ENCODE peak calls at places on chromosomes 13 and 19, in nine cellular contexts. One of them, this sample, is unnamed.

GRCh38 chr19:39813264-39813998 is 20.5 kb downstream of the DYRK1B start:
- DNase-seq in ascending aorta: no peak
- DNase-seq in DMS79 treated with DMSO at 0.1 percent for 48 hours: no peak
- DNase-seq in stimulated activated CD8-positive, alpha-beta memory T cell treated with anti-CD3 and anti-CD28 coated beads, Interleukin-2, amount 100 ng/mL, for 48 hours: no peak
- DNase-seq in amygdala: no peak
- DNase-seq in RPMI8226: no peak
- DNase-seq in NCI-H1930: no peak
- DNase-seq in Peyer's patch: no peak
- DNase-seq in iPS DF 19.7: no peak
- DNase-seq in this sample: no peak

GRCh38 chr19:47005164-47005641 is 14.4 kb upstream of the NPAS1 start:
- DNase-seq in ascending aorta: no peak
- DNase-seq in DMS79 treated with DMSO at 0.1 percent for 48 hours: peak
- DNase-seq in stimulated activated CD8-positive, alpha-beta memory T cell treated with anti-CD3 and anti-CD28 coated beads, Interleukin-2, amount 100 ng/mL, for 48 hours: no peak
- DNase-seq in amygdala: no peak
- DNase-seq in RPMI8226: no peak
- DNase-seq in NCI-H1930: no peak
- DNase-seq in Peyer's patch: no peak
- DNase-seq in iPS DF 19.7: no peak
- DNase-seq in this sample: no peak

GRCh38 chr19:15701757-15702589 is 25.9 kb upstream of the OR10H2 start:
- DNase-seq in ascending aorta: no peak
- DNase-seq in DMS79 treated with DMSO at 0.1 percent for 48 hours: peak
- DNase-seq in stimulated activated CD8-positive, alpha-beta memory T cell treated with anti-CD3 and anti-CD28 coated beads, Interleukin-2, amount 100 ng/mL, for 48 hours: no peak
- DNase-seq in amygdala: no peak
- DNase-seq in RPMI8226: peak
- DNase-seq in NCI-H1930: no peak
- DNase-seq in Peyer's patch: no peak
- DNase-seq in iPS DF 19.7: no peak
- DNase-seq in this sample: no peak

GRCh38 chr13:40503966-40504591 is 162.4 kb downstream of the FOXO1 start:
- DNase-seq in ascending aorta: no peak
- DNase-seq in DMS79 treated with DMSO at 0.1 percent for 48 hours: no peak
- DNase-seq in stimulated activated CD8-positive, alpha-beta memory T cell treated with anti-CD3 and anti-CD28 coated beads, Interleukin-2, amount 100 ng/mL, for 48 hours: no peak
- DNase-seq in amygdala: no peak
- DNase-seq in RPMI8226: no peak
- DNase-seq in NCI-H1930: no peak
- DNase-seq in Peyer's patch: no peak
- DNase-seq in iPS DF 19.7: no peak
- DNase-seq in this sample: no peak

GRCh38 chr13:44815507-44816074 is 173.7 kb downstream of the NUFIP1 start:
- DNase-seq in ascending aorta: no peak
- DNase-seq in DMS79 treated with DMSO at 0.1 percent for 48 hours: no peak
- DNase-seq in stimulated activated CD8-positive, alpha-beta memory T cell treated with anti-CD3 and anti-CD28 coated beads, Interleukin-2, amount 100 ng/mL, for 48 hours: peak
- DNase-seq in amygdala: peak
- DNase-seq in RPMI8226: no peak
- DNase-seq in NCI-H1930: no peak
- DNase-seq in Peyer's patch: no peak
- DNase-seq in iPS DF 19.7: no peak
- DNase-seq in this sample: peak

GRCh38 chr19:40585241-40585640 is 8.6 kb downstream of the SHKBP1 start:
- DNase-seq in ascending aorta: no peak
- DNase-seq in DMS79 treated with DMSO at 0.1 percent for 48 hours: no peak
- DNase-seq in stimulated activated CD8-positive, alpha-beta memory T cell treated with anti-CD3 and anti-CD28 coated beads, Interleukin-2, amount 100 ng/mL, for 48 hours: no peak
- DNase-seq in amygdala: no peak
- DNase-seq in RPMI8226: no peak
- DNase-seq in NCI-H1930: no peak
- DNase-seq in Peyer's patch: no peak
- DNase-seq in iPS DF 19.7: no peak
- DNase-seq in this sample: no peak

GRCh38 chr13:114022876-114023275 is 49.0 kb upstream of the C13orf46 start:
- DNase-seq in ascending aorta: no peak
- DNase-seq in DMS79 treated with DMSO at 0.1 percent for 48 hours: no peak
- DNase-seq in stimulated activated CD8-positive, alpha-beta memory T cell treated with anti-CD3 and anti-CD28 coated beads, Interleukin-2, amount 100 ng/mL, for 48 hours: no peak
- DNase-seq in amygdala: no peak
- DNase-seq in RPMI8226: no peak
- DNase-seq in NCI-H1930: no peak
- DNase-seq in Peyer's patch: no peak
- DNase-seq in iPS DF 19.7: no peak
- DNase-seq in this sample: no peak

GRCh38 chr13:47126432-47126831 is 229.6 kb upstream of the HTR2A start:
- DNase-seq in ascending aorta: no peak
- DNase-seq in DMS79 treated with DMSO at 0.1 percent for 48 hours: no peak
- DNase-seq in stimulated activated CD8-positive, alpha-beta memory T cell treated with anti-CD3 and anti-CD28 coated beads, Interleukin-2, amount 100 ng/mL, for 48 hours: no peak
- DNase-seq in amygdala: no peak
- DNase-seq in RPMI8226: no peak
- DNase-seq in NCI-H1930: no peak
- DNase-seq in Peyer's patch: no peak
- DNase-seq in iPS DF 19.7: no peak
- DNase-seq in this sample: no peak

GRCh38 chr19:38035515-38036495 is 128.8 kb downstream of the SIPA1L3 start:
- DNase-seq in ascending aorta: no peak
- DNase-seq in DMS79 treated with DMSO at 0.1 percent for 48 hours: no peak
- DNase-seq in stimulated activated CD8-positive, alpha-beta memory T cell treated with anti-CD3 and anti-CD28 coated beads, Interleukin-2, amount 100 ng/mL, for 48 hours: no peak
- DNase-seq in amygdala: no peak
- DNase-seq in RPMI8226: no peak
- DNase-seq in NCI-H1930: no peak
- DNase-seq in Peyer's patch: no peak
- DNase-seq in iPS DF 19.7: no peak
- DNase-seq in this sample: no peak

GRCh38 chr13:75364131-75364713 is 117.7 kb downstream of the TBC1D4 start:
- DNase-seq in ascending aorta: no peak
- DNase-seq in DMS79 treated with DMSO at 0.1 percent for 48 hours: no peak
- DNase-seq in stimulated activated CD8-positive, alpha-beta memory T cell treated with anti-CD3 and anti-CD28 coated beads, Interleukin-2, amount 100 ng/mL, for 48 hours: no peak
- DNase-seq in amygdala: no peak
- DNase-seq in RPMI8226: no peak
- DNase-seq in NCI-H1930: no peak
- DNase-seq in Peyer's patch: no peak
- DNase-seq in iPS DF 19.7: no peak
- DNase-seq in this sample: no peak

GRCh38 chr13:95349267-95349666 is 48.0 kb upstream of the ABCC4 start:
- DNase-seq in ascending aorta: no peak
- DNase-seq in DMS79 treated with DMSO at 0.1 percent for 48 hours: no peak
- DNase-seq in stimulated activated CD8-positive, alpha-beta memory T cell treated with anti-CD3 and anti-CD28 coated beads, Interleukin-2, amount 100 ng/mL, for 48 hours: no peak
- DNase-seq in amygdala: no peak
- DNase-seq in RPMI8226: no peak
- DNase-seq in NCI-H1930: no peak
- DNase-seq in Peyer's patch: no peak
- DNase-seq in iPS DF 19.7: no peak
- DNase-seq in this sample: no peak

GRCh38 chr19:7999376-7999775 is 6.1 kb downstream of the ELAVL1 start:
- DNase-seq in ascending aorta: no peak
- DNase-seq in DMS79 treated with DMSO at 0.1 percent for 48 hours: no peak
- DNase-seq in stimulated activated CD8-positive, alpha-beta memory T cell treated with anti-CD3 and anti-CD28 coated beads, Interleukin-2, amount 100 ng/mL, for 48 hours: no peak
- DNase-seq in amygdala: no peak
- DNase-seq in RPMI8226: no peak
- DNase-seq in NCI-H1930: no peak
- DNase-seq in Peyer's patch: no peak
- DNase-seq in iPS DF 19.7: no peak
- DNase-seq in this sample: no peak

GRCh38 chr19:29612801-29613595 is 6.9 kb downstream of the POP4 start:
- DNase-seq in ascending aorta: no peak
- DNase-seq in DMS79 treated with DMSO at 0.1 percent for 48 hours: no peak
- DNase-seq in stimulated activated CD8-positive, alpha-beta memory T cell treated with anti-CD3 and anti-CD28 coated beads, Interleukin-2, amount 100 ng/mL, for 48 hours: no peak
- DNase-seq in amygdala: no peak
- DNase-seq in RPMI8226: no peak
- DNase-seq in NCI-H1930: no peak
- DNase-seq in Peyer's patch: no peak
- DNase-seq in iPS DF 19.7: no peak
- DNase-seq in this sample: no peak

GRCh38 chr13:98445340-98446233 is 131.3 kb downstream of the STK24 start:
- DNase-seq in ascending aorta: no peak
- DNase-seq in DMS79 treated with DMSO at 0.1 percent for 48 hours: peak
- DNase-seq in stimulated activated CD8-positive, alpha-beta memory T cell treated with anti-CD3 and anti-CD28 coated beads, Interleukin-2, amount 100 ng/mL, for 48 hours: peak
- DNase-seq in amygdala: peak
- DNase-seq in RPMI8226: peak
- DNase-seq in NCI-H1930: peak
- DNase-seq in Peyer's patch: peak
- DNase-seq in iPS DF 19.7: peak
- DNase-seq in this sample: peak

GRCh38 chr13:113895436-113895835 is 31.6 kb upstream of the GAS6 start:
- DNase-seq in ascending aorta: no peak
- DNase-seq in DMS79 treated with DMSO at 0.1 percent for 48 hours: no peak
- DNase-seq in stimulated activated CD8-positive, alpha-beta memory T cell treated with anti-CD3 and anti-CD28 coated beads, Interleukin-2, amount 100 ng/mL, for 48 hours: no peak
- DNase-seq in amygdala: no peak
- DNase-seq in RPMI8226: no peak
- DNase-seq in NCI-H1930: no peak
- DNase-seq in Peyer's patch: no peak
- DNase-seq in iPS DF 19.7: no peak
- DNase-seq in this sample: no peak

GRCh38 chr19:5045015-5045414 is 76.1 kb downstream of the KDM4B start:
- DNase-seq in ascending aorta: no peak
- DNase-seq in DMS79 treated with DMSO at 0.1 percent for 48 hours: no peak
- DNase-seq in stimulated activated CD8-positive, alpha-beta memory T cell treated with anti-CD3 and anti-CD28 coated beads, Interleukin-2, amount 100 ng/mL, for 48 hours: no peak
- DNase-seq in amygdala: no peak
- DNase-seq in RPMI8226: no peak
- DNase-seq in NCI-H1930: no peak
- DNase-seq in Peyer's patch: no peak
- DNase-seq in iPS DF 19.7: no peak
- DNase-seq in this sample: no peak

GRCh38 chr19:29662604-29663404 is 2.5 kb upstream of the PLEKHF1 start:
- DNase-seq in ascending aorta: peak
- DNase-seq in DMS79 treated with DMSO at 0.1 percent for 48 hours: peak
- DNase-seq in stimulated activated CD8-positive, alpha-beta memory T cell treated with anti-CD3 and anti-CD28 coated beads, Interleukin-2, amount 100 ng/mL, for 48 hours: no peak
- DNase-seq in amygdala: peak
- DNase-seq in RPMI8226: no peak
- DNase-seq in NCI-H1930: no peak
- DNase-seq in Peyer's patch: no peak
- DNase-seq in iPS DF 19.7: no peak
- DNase-seq in this sample: peak

GRCh38 chr19:34733826-34734600 is at the start of gene ZNF181:
- DNase-seq in ascending aorta: peak
- DNase-seq in DMS79 treated with DMSO at 0.1 percent for 48 hours: peak
- DNase-seq in stimulated activated CD8-positive, alpha-beta memory T cell treated with anti-CD3 and anti-CD28 coated beads, Interleukin-2, amount 100 ng/mL, for 48 hours: peak
- DNase-seq in amygdala: peak
- DNase-seq in RPMI8226: peak
- DNase-seq in NCI-H1930: peak
- DNase-seq in Peyer's patch: peak
- DNase-seq in iPS DF 19.7: peak
- DNase-seq in this sample: peak

GRCh38 chr13:99495478-99496321 is 5.6 kb upstream of the TM9SF2 start:
- DNase-seq in ascending aorta: no peak
- DNase-seq in DMS79 treated with DMSO at 0.1 percent for 48 hours: no peak
- DNase-seq in stimulated activated CD8-positive, alpha-beta memory T cell treated with anti-CD3 and anti-CD28 coated beads, Interleukin-2, amount 100 ng/mL, for 48 hours: no peak
- DNase-seq in amygdala: no peak
- DNase-seq in RPMI8226: peak
- DNase-seq in NCI-H1930: no peak
- DNase-seq in Peyer's patch: no peak
- DNase-seq in iPS DF 19.7: no peak
- DNase-seq in this sample: no peak

GRCh38 chr19:52962394-52963228 is at the start of gene ZNF816:
- DNase-seq in ascending aorta: peak
- DNase-seq in DMS79 treated with DMSO at 0.1 percent for 48 hours: peak
- DNase-seq in stimulated activated CD8-positive, alpha-beta memory T cell treated with anti-CD3 and anti-CD28 coated beads, Interleukin-2, amount 100 ng/mL, for 48 hours: peak
- DNase-seq in amygdala: peak
- DNase-seq in RPMI8226: peak
- DNase-seq in NCI-H1930: peak
- DNase-seq in Peyer's patch: peak
- DNase-seq in iPS DF 19.7: peak
- DNase-seq in this sample: peak

GRCh38 chr19:1407662-1408299 is 395 bp downstream of the DAZAP1 start:
- DNase-seq in ascending aorta: no peak
- DNase-seq in DMS79 treated with DMSO at 0.1 percent for 48 hours: no peak
- DNase-seq in stimulated activated CD8-positive, alpha-beta memory T cell treated with anti-CD3 and anti-CD28 coated beads, Interleukin-2, amount 100 ng/mL, for 48 hours: peak
- DNase-seq in amygdala: no peak
- DNase-seq in RPMI8226: no peak
- DNase-seq in NCI-H1930: no peak
- DNase-seq in Peyer's patch: peak
- DNase-seq in iPS DF 19.7: no peak
- DNase-seq in this sample: peak

GRCh38 chr19:2308114-2308556 is at the start of gene LINGO3:
- DNase-seq in ascending aorta: no peak
- DNase-seq in DMS79 treated with DMSO at 0.1 percent for 48 hours: no peak
- DNase-seq in stimulated activated CD8-positive, alpha-beta memory T cell treated with anti-CD3 and anti-CD28 coated beads, Interleukin-2, amount 100 ng/mL, for 48 hours: no peak
- DNase-seq in amygdala: no peak
- DNase-seq in RPMI8226: peak
- DNase-seq in NCI-H1930: peak
- DNase-seq in Peyer's patch: no peak
- DNase-seq in iPS DF 19.7: no peak
- DNase-seq in this sample: no peak

GRCh38 chr19:927044-927706 is 1.3 kb downstream of the ARID3A start:
- DNase-seq in ascending aorta: no peak
- DNase-seq in DMS79 treated with DMSO at 0.1 percent for 48 hours: no peak
- DNase-seq in stimulated activated CD8-positive, alpha-beta memory T cell treated with anti-CD3 and anti-CD28 coated beads, Interleukin-2, amount 100 ng/mL, for 48 hours: no peak
- DNase-seq in amygdala: no peak
- DNase-seq in RPMI8226: no peak
- DNase-seq in NCI-H1930: no peak
- DNase-seq in Peyer's patch: peak
- DNase-seq in iPS DF 19.7: no peak
- DNase-seq in this sample: no peak

GRCh38 chr13:50365683-50366391 is 350.6 kb downstream of the KCNRG start:
- DNase-seq in ascending aorta: no peak
- DNase-seq in DMS79 treated with DMSO at 0.1 percent for 48 hours: peak
- DNase-seq in stimulated activated CD8-positive, alpha-beta memory T cell treated with anti-CD3 and anti-CD28 coated beads, Interleukin-2, amount 100 ng/mL, for 48 hours: peak
- DNase-seq in amygdala: no peak
- DNase-seq in RPMI8226: peak
- DNase-seq in NCI-H1930: peak
- DNase-seq in Peyer's patch: peak
- DNase-seq in iPS DF 19.7: no peak
- DNase-seq in this sample: peak

GRCh38 chr19:46659151-46660007 is 1.6 kb downstream of the DACT3 start:
- DNase-seq in ascending aorta: peak
- DNase-seq in DMS79 treated with DMSO at 0.1 percent for 48 hours: no peak
- DNase-seq in stimulated activated CD8-positive, alpha-beta memory T cell treated with anti-CD3 and anti-CD28 coated beads, Interleukin-2, amount 100 ng/mL, for 48 hours: no peak
- DNase-seq in amygdala: peak
- DNase-seq in RPMI8226: no peak
- DNase-seq in NCI-H1930: no peak
- DNase-seq in Peyer's patch: no peak
- DNase-seq in iPS DF 19.7: no peak
- DNase-seq in this sample: peak

GRCh38 chr13:97371486-97372109 is 62.4 kb upstream of the RAP2A start:
- DNase-seq in ascending aorta: no peak
- DNase-seq in DMS79 treated with DMSO at 0.1 percent for 48 hours: no peak
- DNase-seq in stimulated activated CD8-positive, alpha-beta memory T cell treated with anti-CD3 and anti-CD28 coated beads, Interleukin-2, amount 100 ng/mL, for 48 hours: no peak
- DNase-seq in amygdala: no peak
- DNase-seq in RPMI8226: no peak
- DNase-seq in NCI-H1930: no peak
- DNase-seq in Peyer's patch: no peak
- DNase-seq in iPS DF 19.7: no peak
- DNase-seq in this sample: no peak

This sample was measured in activated naive CD4-positive, alpha-beta T cell treated with anti-CD3 and anti-CD28 coated beads for 36 hours.